ENCODE peak calls at places on chromosomes 13 and 19, in six cellular contexts. I is lung, K is osteoblast, E is GM12865, L is fibroblast of lung, F is foreskin fibroblast. M is an unnamed sample.

GRCh38 chr19:27792576-27793127 is 1420.3 kb downstream of the UQCRFS1 start:
- DNase-seq in I (no peak), K (no peak), E (no peak), L (no peak), F (no peak), M (no peak)

GRCh38 chr19:1250374-1251232 is 2.2 kb downstream of the MIDN start:
- DNase-seq in I (no peak), K (peak), E (peak), L (peak), F (peak), M (no peak)

GRCh38 chr13:85236431-85236830 is 562.8 kb downstream of the SLITRK6 start:
- DNase-seq in I (no peak), K (no peak), E (no peak), L (peak), F (peak), M (no peak)

GRCh38 chr19:2083174-2083854 is 12.8 kb downstream of the MOB3A start:
- DNase-seq in I (no peak), K (peak), E (peak), L (no peak), F (no peak), M (no peak)

GRCh38 chr13:30446122-30446500 is 19.6 kb downstream of the HMGB1 start:
- DNase-seq in I (no peak), K (peak), E (no peak), L (no peak), F (no peak), M (no peak)

GRCh38 chr19:1673645-1674292 is 21.4 kb upstream of the TCF3 start:
- DNase-seq in I (no peak), K (peak), E (no peak), L (no peak), F (no peak), M (no peak)

GRCh38 chr19:54357381-54357780 is 7.3 kb downstream of the LAIR1 start:
- DNase-seq in I (no peak), K (no peak), E (no peak), L (no peak), F (no peak), M (no peak)

GRCh38 chr19:39362682-39363657 is 20.7 kb downstream of the SAMD4B start:
- DNase-seq in I (no peak), K (peak), E (no peak), L (peak), F (peak), M (no peak)

GRCh38 chr13:61142506-61142905 is 273.1 kb downstream of the PCDH20 start:
- DNase-seq in I (no peak), K (no peak), E (no peak), L (no peak), F (no peak), M (no peak)

GRCh38 chr13:51584731-51585191 is 499 bp downstream of the WDFY2 start:
- DNase-seq in I (peak), K (peak), E (peak), L (peak), F (peak), M (no peak)

GRCh38 chr19:35181387-35181786 is 26.9 kb downstream of the FXYD5 start:
- DNase-seq in I (no peak), K (no peak), E (no peak), L (no peak), F (no peak), M (no peak)

GRCh38 chr19:7833225-7834156 is 3.5 kb downstream of the EVI5L start:
- DNase-seq in I (peak), K (no peak), E (no peak), L (peak), F (peak), M (no peak)

DNA sequence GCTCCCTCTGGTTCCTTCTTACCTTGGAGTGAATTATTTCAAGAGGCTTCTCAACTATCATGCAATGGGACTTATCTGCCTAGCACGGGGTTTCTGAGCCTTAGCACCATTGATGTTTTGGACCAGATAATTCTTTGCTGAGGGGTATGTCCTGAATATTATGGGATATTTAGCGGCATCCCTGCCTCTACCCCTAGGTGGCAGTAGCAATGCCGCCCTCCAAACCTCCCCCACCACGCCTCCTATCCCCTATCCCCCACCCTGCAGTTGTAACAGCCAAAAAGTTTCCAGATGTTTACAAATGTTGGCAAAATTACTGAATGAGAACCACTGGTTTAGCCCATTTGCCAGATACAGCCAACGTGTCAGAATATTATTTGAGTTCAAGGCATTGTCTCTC is 125.5 kb downstream of the POSTN start:
- DNase-seq in I (no peak), K (no peak), E (no peak), L (no peak), F (no peak), M (no peak)
- TF ChIP-seq CTCF in I (no peak), K (no peak), E (no peak), L (no peak), F (no peak), M (peak)

GRCh38 chr19:5039642-5040543 is 71.0 kb downstream of the KDM4B start:
- DNase-seq in I (no peak), K (no peak), E (no peak), L (no peak), F (no peak), M (no peak)

GRCh38 chr19:5040544-5041167 is 71.7 kb downstream of the KDM4B start:
- DNase-seq in I (no peak), K (no peak), E (no peak), L (no peak), F (no peak), M (no peak)

GRCh38 chr19:5036733-5037681 is 68.1 kb downstream of the KDM4B start:
- DNase-seq in I (no peak), K (peak), E (no peak), L (peak), F (peak), M (no peak)

GRCh38 chr19:5037936-5038335 is 69.0 kb downstream of the KDM4B start:
- DNase-seq in I (no peak), K (no peak), E (no peak), L (no peak), F (peak), M (no peak)

GRCh38 chr19:5038631-5039271 is 69.8 kb downstream of the KDM4B start:
- DNase-seq in I (no peak), K (peak), E (peak), L (peak), F (peak), M (no peak)
- TF ChIP-seq CTCF in I (peak), K (peak), E (peak), L (peak), F (peak), M (peak)

GRCh38 chr13:96003304-96003703 is 49.9 kb downstream of the UGGT2 start:
- DNase-seq in I (no peak), K (no peak), E (no peak), L (peak), F (peak), M (no peak)
- TF ChIP-seq CTCF in I (no peak), K (peak), E (no peak), L (peak), F (no peak), M (no peak)

DNA sequence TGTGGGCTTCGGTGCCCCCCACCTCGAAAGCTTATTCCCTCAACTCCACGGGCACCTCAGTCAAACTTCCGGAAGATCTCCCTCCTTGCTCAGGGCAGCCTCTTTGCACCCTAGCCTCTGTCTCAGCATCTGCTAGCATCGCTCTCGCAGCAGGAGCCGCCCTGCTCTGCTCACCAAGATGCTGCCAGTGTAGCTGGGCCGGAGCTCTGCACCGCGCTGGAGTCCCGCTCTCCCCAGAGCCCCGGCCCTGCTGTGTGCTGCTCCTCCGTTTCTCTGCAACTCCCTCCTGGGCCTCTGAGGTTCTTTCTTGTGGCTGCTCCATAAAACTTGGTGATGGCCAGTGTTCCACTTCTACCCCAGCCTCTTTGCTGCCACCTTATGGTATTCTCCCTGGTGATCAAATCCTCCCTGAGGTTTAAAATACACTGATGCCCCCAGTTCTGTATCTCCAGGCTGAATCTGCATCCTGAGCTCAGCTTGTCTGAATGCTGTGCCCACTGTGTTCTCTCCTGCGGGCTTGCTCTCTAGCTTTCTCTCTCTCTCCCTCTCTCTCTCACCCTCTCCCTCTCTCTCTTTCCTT is 198.0 kb downstream of the UQCRFS1 start:
- DNase-seq in I (no peak), K (peak), E (no peak), L (no peak), F (peak), M (no peak)
- TF ChIP-seq CTCF in I (no peak), K (no peak), E (no peak), L (no peak), F (no peak), M (no peak)

DNA sequence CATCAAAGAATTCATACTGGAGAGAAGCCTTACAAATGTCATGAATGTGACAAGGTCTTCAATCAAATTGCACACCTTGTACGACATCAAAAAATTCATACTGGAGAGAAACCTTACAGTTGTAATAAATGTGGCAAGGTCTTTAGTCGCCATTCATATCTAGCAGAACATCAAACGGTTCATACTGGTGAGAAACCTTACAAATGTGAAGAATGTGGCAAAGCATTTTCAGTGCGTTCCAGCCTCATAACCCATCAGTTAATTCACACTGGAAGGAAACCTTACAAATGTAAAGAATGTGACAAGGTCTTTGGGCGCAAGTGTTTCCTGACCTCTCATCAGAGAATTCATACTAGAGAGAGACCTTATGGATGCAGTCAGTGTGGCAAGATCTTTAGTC is 13.2 kb upstream of the ZNF534 start:
- DNase-seq in I (no peak), K (no peak), E (no peak), L (no peak), F (no peak), M (no peak)
- TF ChIP-seq CTCF in I (no peak), K (no peak), E (no peak), L (no peak), F (no peak), M (no peak)

DNA sequence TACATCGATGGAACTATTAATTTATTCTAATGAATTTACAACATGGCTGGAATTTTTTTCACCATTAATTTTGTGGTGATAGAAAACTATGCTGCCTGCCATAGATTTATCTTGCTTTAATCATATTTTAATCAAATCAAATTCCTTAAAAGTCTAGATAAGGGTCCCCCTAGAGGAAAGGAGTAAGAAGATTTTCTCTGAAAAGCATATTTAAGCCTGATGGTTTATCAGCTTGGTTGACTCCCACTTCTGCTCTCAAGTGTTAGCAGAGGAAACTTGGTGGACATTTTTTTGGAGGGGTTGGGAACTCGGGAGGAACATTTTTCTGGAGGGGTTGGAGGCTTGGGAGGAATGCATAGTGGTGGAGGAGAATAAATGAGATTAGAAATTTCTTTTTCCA is 253.3 kb downstream of the KCNRG start:
- DNase-seq in I (no peak), K (no peak), E (no peak), L (peak), F (peak), M (no peak)
- TF ChIP-seq CTCF in I (no peak), K (peak), E (no peak), L (peak), F (no peak), M (peak)

GRCh38 chr19:11550265-11550664 is 8.8 kb downstream of the ELOF1 start:
- DNase-seq in I (no peak), K (peak), E (no peak), L (no peak), F (no peak), M (no peak)

GRCh38 chr19:11552666-11553372 is 6.2 kb downstream of the ELOF1 start:
- DNase-seq in I (no peak), K (peak), E (no peak), L (no peak), F (no peak), M (no peak)

GRCh38 chr19:11549386-11549953 is 9.6 kb downstream of the ELOF1 start:
- DNase-seq in I (no peak), K (peak), E (no peak), L (no peak), F (no peak), M (no peak)

GRCh38 chr19:11554160-11554559 is 4.9 kb downstream of the ELOF1 start:
- DNase-seq in I (no peak), K (peak), E (peak), L (no peak), F (no peak), M (no peak)

DNA sequence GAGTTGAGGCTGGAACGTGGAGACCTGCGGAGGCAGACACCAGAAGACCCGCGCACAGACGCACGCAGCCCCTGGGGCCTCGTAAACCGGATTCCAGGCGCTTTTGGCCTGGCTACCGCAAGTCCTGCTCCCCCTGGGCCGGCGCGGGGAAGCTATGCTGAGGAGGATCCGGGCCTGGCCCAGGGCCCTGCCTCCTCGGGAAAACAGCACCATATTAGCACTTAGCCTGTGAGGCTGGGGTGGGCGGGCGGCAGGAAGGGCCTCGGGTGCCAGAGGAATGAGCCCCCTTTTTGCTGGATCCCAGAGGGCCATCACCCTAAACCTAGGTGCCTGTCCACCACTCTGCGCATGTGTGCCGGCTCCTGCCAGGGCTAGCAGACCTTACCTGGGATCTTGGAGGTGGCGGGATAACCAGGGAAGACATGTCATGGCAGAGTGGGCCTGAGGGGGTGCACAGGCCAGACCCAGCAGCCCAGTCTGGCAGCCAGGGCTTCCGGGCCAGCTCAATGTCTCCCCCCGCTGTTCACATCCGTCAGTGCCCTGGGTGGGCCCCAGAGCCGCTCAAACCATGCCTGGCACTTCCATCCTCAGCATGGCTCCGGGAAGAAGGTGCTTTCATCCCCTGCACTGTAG is 7.3 kb downstream of the ELOF1 start:
- DNase-seq in I (no peak), K (peak), E (no peak), L (no peak), F (peak), M (no peak)
- TF ChIP-seq CTCF in I (no peak), K (peak), E (peak), L (peak), F (peak), M (peak)

M was measured in D721Med.